ENCODE peak calls at places on chromosome 3, in four cellular contexts. I, Q, R and F are unnamed samples.

GRCh38 chr3:71958533-71958932 is 173.6 kb upstream of the PROK2 start:
- DNase-seq in Q (no peak), I (no peak), R (no peak), F (no peak)

GRCh38 chr3:14253022-14253761 is 74.6 kb downstream of the LSM3 start:
- DNase-seq in R (no peak), Q (no peak), I (no peak), F (no peak)

GRCh38 chr3:3038201-3038991 is 71.8 kb downstream of the IL5RA start:
- DNase-seq in Q (peak; percentile 26), R (no peak), I (no peak), F (no peak)

GRCh38 chr3:157491136-157491535 is 12.1 kb downstream of the VEPH1 start:
- DNase-seq in I (no peak), Q (no peak), R (no peak), F (no peak)

GRCh38 chr3:196636369-196637349 is 2.8 kb upstream of the NRROS start:
- DNase-seq in I (no peak), R (no peak), Q (no peak), F (no peak)

GRCh38 chr3:71659758-71660666 is 65.2 kb downstream of the EIF4E3 start:
- DNase-seq in R (no peak), Q (no peak), I (no peak), F (no peak)

GRCh38 chr3:186680869-186681268 is 15.1 kb downstream of the HRG start:
- DNase-seq in Q (no peak), I (no peak), R (no peak), F (no peak)

GRCh38 chr3:188455748-188456147 is 301.8 kb downstream of the LPP start:
- DNase-seq in Q (no peak), I (no peak), R (no peak), F (no peak)

GRCh38 chr3:47581422-47581821 is 2.8 kb upstream of the CSPG5 start:
- DNase-seq in R (no peak), Q (no peak), I (no peak), F (no peak)

GRCh38 chr3:120536642-120537041 is 59.5 kb upstream of the NDUFB4 start:
- DNase-seq in R (no peak), I (no peak), Q (no peak), F (no peak)

GRCh38 chr3:196486263-196486662 is 17.3 kb downstream of the RNF168 start:
- DNase-seq in I (peak; percentile 30), R (no peak), Q (no peak), F (no peak)

GRCh38 chr3:112930771-112931170 is 44.1 kb downstream of the CD200R1 start:
- DNase-seq in Q (no peak), R (no peak), I (no peak), F (no peak)

GRCh38 chr3:175105066-175105465 is 245.9 kb downstream of the NAALADL2 start:
- DNase-seq in I (no peak), Q (no peak), R (no peak), F (no peak)

GRCh38 chr3:61783993-61784718 is 222.8 kb downstream of the PTPRG start:
- DNase-seq in R (no peak), Q (no peak), I (no peak), F (no peak)

GRCh38 chr3:8856721-8857120 is 87.3 kb upstream of the OXTR start:
- DNase-seq in I (no peak), R (no peak), Q (no peak), F (no peak)

GRCh38 chr3:137163241-137163916 is 205.6 kb downstream of the IL20RB start:
- DNase-seq in Q (no peak), R (peak; percentile 10), I (no peak), F (no peak)

GRCh38 chr3:41259449-41260062 is 60.3 kb downstream of the CTNNB1 start:
- DNase-seq in R (no peak), Q (no peak), I (no peak), F (no peak)

GRCh38 chr3:117616213-117616612 is 906.6 kb downstream of the TUSC7 start:
- DNase-seq in I (no peak), R (no peak), Q (no peak), F (no peak)

GRCh38 chr3:63141-63845 is 133.3 kb upstream of the CHL1 start:
- DNase-seq in I (no peak), Q (no peak), R (no peak), F (no peak)

GRCh38 chr3:186413615-186414415 is 51.8 kb upstream of the DGKG start:
- DNase-seq in I (peak; percentile 45), R (peak; percentile 30), Q (peak; percentile 17), F (no peak)

GRCh38 chr3:102233881-102234280 is 200.9 kb upstream of the ZPLD1 start:
- DNase-seq in Q (peak; percentile 69), I (no peak), R (no peak), F (no peak)

GRCh38 chr3:27544372-27544865 is 60.2 kb upstream of the SLC4A7 start:
- DNase-seq in Q (no peak), R (no peak), I (no peak), F (no peak)

GRCh38 chr3:13623101-13623654 is 74.3 kb downstream of the FBLN2 start:
- DNase-seq in I (no peak), Q (no peak), R (peak; percentile 83), F (no peak)

DNA sequence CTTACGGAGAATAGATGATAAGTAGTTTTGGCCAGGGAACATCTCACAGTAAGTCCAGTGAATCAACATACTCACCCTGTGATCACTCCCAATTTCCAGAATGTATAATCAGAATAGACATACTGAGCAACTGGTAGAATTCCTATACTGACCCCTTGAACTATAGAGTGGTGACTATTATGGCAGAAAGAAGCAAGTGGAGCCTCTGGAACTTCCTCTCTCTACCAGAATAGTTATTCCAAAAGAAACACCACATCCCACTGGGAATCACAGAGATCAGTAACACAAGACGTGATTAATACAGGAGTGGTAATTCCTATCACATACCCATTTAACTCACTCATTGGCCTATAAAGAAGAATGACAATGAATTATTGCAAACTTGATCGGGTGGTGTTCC is 50.1 kb upstream of the TRIM42 start:
- DNase-seq in R (no peak), I (no peak), Q (no peak), F (no peak)
- TF ChIP-seq USF1 in R (no peak), I (no peak), Q (no peak), F (no peak)

DNA sequence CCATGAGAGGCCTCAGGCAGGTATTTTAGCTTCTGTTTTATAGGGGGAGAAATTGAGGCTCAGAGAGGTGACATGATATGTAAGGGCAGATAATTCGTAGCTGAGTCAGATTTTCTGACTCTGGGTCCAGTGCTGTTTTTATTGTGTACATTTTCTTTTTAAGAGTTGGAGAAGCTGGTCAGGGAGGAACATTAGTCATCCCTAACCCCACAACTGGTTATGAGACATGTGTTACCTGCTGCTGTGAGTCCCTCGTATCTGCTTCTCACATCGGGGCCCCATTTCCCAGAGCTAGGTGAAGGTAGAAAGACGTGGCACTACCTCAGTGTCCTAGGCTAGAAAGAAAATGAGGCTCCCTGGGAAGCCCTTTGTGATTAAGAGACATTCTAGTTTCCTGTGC is 28.6 kb downstream of the GALNT15 start:
- DNase-seq in I (no peak), R (no peak), Q (no peak), F (no peak)
- TF ChIP-seq USF1 in I (no peak), R (no peak), Q (no peak), F (no peak)

GRCh38 chr3:122725106-122725505 is 44.5 kb downstream of the PARP14 start:
- DNase-seq in R (no peak), I (no peak), Q (no peak), F (no peak)
- TF ChIP-seq USF1 in R (no peak), I (no peak), Q (no peak), F (no peak)

GRCh38 chr3:127406309-127407025 is 118.6 kb upstream of the PRR20G start:
- DNase-seq in I (no peak), R (peak; percentile 41), Q (no peak), F (peak; percentile 72)
- TF ChIP-seq USF1 in I (peak; percentile 60), R (peak; percentile 58), Q (peak; percentile 76), F (peak; percentile 89)

GRCh38 chr3:48819234-48820221 is 28.1 kb downstream of the PRKAR2A start:
- DNase-seq in I (no peak), Q (no peak), R (no peak), F (no peak)

GRCh38 chr3:48826451-48826850 is 21.2 kb downstream of the PRKAR2A start:
- DNase-seq in I (no peak), R (no peak), Q (no peak), F (no peak)

DNA sequence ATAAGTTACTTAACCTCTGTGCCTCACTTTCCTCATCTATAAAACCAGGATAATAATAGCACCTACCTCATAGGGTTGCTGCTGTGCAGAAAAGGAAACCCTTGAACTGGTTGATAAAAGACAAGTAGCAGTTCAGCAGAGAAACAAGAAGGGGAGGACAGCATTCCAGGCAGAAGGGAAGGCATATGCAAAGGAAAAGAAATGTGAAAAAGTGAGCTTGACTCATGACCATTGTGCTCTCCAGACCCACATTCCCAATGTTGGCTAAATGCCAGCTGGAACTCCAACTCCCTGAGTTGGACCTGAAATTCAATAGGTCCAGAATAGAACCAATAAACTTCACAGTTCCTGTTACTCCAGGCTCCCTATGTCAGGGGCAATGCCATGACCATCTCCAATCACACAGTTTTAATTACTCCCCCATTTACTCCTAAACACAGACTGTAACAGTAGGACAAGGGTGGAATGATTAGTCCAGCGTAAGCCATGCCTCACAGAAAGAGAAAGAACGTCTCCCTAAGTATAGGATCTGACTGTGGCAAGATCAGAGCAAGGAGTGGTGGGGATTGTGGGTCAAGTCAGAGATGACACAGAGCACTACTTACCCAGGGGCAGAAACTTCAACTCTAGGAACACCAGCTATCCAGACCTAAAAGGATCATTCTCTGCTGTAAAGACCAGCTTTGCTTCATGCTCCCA is 26.9 kb downstream of the PRKAR2A start:
- DNase-seq in Q (no peak), R (no peak), I (no peak), F (no peak)
- TF ChIP-seq USF1 in Q (no peak), R (no peak), I (no peak), F (no peak)